ENCODE peak calls at places on chromosomes 16 and 17, in nine cellular contexts. One of them, this sample, is unnamed.

GRCh38 chr17:64625541-64625940 is 36.6 kb downstream of the SMURF2 start:
- DNase-seq in heart left ventricle: no peak
- DNase-seq in spleen: no peak
- DNase-seq in ovary: no peak
- DNase-seq in adrenal gland: no peak
- DNase-seq in body of pancreas: no peak
- DNase-seq in testis: no peak
- DNase-seq in sigmoid colon: no peak
- DNase-seq in thyroid gland: no peak
- DNase-seq in this sample: no peak

GRCh38 chr16:76574651-76575050 is 297.4 kb downstream of the CNTNAP4 start:
- DNase-seq in body of pancreas: no peak
- DNase-seq in ovary: no peak
- DNase-seq in spleen: no peak
- DNase-seq in heart left ventricle: no peak
- DNase-seq in sigmoid colon: no peak
- DNase-seq in thyroid gland: no peak
- DNase-seq in testis: no peak
- DNase-seq in adrenal gland: no peak
- DNase-seq in this sample: no peak

GRCh38 chr16:48609453-48610023 is 442 bp downstream of the N4BP1 start:
- DNase-seq in ovary: no peak
- DNase-seq in thyroid gland: peak; percentile 55
- DNase-seq in body of pancreas: peak; percentile 75
- DNase-seq in testis: peak; percentile 56
- DNase-seq in sigmoid colon: peak; percentile 82
- DNase-seq in adrenal gland: peak; percentile 60
- DNase-seq in spleen: peak; percentile 95
- DNase-seq in heart left ventricle: peak; percentile 83
- DNase-seq in this sample: peak; percentile 58

GRCh38 chr17:35968520-35969054 is 12.7 kb downstream of the CCL16 start:
- DNase-seq in ovary: no peak
- DNase-seq in spleen: no peak
- DNase-seq in body of pancreas: no peak
- DNase-seq in thyroid gland: no peak
- DNase-seq in heart left ventricle: no peak
- DNase-seq in testis: no peak
- DNase-seq in adrenal gland: no peak
- DNase-seq in sigmoid colon: no peak
- DNase-seq in this sample: no peak

GRCh38 chr16:70476272-70477020 is 22.1 kb downstream of the FCSK start:
- DNase-seq in ovary: no peak
- DNase-seq in sigmoid colon: no peak
- DNase-seq in body of pancreas: no peak
- DNase-seq in heart left ventricle: no peak
- DNase-seq in adrenal gland: no peak
- DNase-seq in thyroid gland: no peak
- DNase-seq in spleen: no peak
- DNase-seq in testis: no peak
- DNase-seq in this sample: no peak

GRCh38 chr16:48054881-48055601 is 100.8 kb downstream of the ABCC12 start:
- DNase-seq in testis: peak; percentile 73
- DNase-seq in sigmoid colon: no peak
- DNase-seq in thyroid gland: peak; percentile 65
- DNase-seq in adrenal gland: peak; percentile 70
- DNase-seq in body of pancreas: peak; percentile 57
- DNase-seq in spleen: no peak
- DNase-seq in heart left ventricle: peak; percentile 40
- DNase-seq in ovary: peak; percentile 20
- DNase-seq in this sample: no peak

GRCh38 chr16:74505011-74505410 is 83.7 kb upstream of the CLEC18B start:
- DNase-seq in testis: no peak
- DNase-seq in thyroid gland: no peak
- DNase-seq in spleen: no peak
- DNase-seq in heart left ventricle: no peak
- DNase-seq in ovary: no peak
- DNase-seq in adrenal gland: no peak
- DNase-seq in sigmoid colon: no peak
- DNase-seq in body of pancreas: no peak
- DNase-seq in this sample: no peak

GRCh38 chr17:68006797-68007196 is 10.5 kb upstream of the C17orf58 start:
- DNase-seq in spleen: peak; percentile 22
- DNase-seq in sigmoid colon: no peak
- DNase-seq in testis: peak; percentile 33
- DNase-seq in thyroid gland: no peak
- DNase-seq in ovary: no peak
- DNase-seq in heart left ventricle: peak; percentile 45
- DNase-seq in body of pancreas: no peak
- DNase-seq in adrenal gland: peak; percentile 45
- DNase-seq in this sample: no peak

GRCh38 chr16:88769617-88770458 is 15.2 kb downstream of the PIEZO1 start:
- DNase-seq in heart left ventricle: no peak
- DNase-seq in body of pancreas: peak; percentile 76
- DNase-seq in sigmoid colon: no peak
- DNase-seq in thyroid gland: peak; percentile 87
- DNase-seq in adrenal gland: no peak
- DNase-seq in spleen: no peak
- DNase-seq in ovary: no peak
- DNase-seq in testis: no peak
- DNase-seq in this sample: peak; percentile 76

GRCh38 chr16:21097151-21097550 is 53.5 kb downstream of the DNAH3 start:
- DNase-seq in testis: no peak
- DNase-seq in heart left ventricle: no peak
- DNase-seq in ovary: no peak
- DNase-seq in sigmoid colon: no peak
- DNase-seq in body of pancreas: no peak
- DNase-seq in adrenal gland: no peak
- DNase-seq in spleen: no peak
- DNase-seq in thyroid gland: no peak
- DNase-seq in this sample: no peak

GRCh38 chr16:81866820-81867440 is 87.8 kb downstream of the PLCG2 start:
- DNase-seq in sigmoid colon: no peak
- DNase-seq in thyroid gland: peak; percentile 37
- DNase-seq in heart left ventricle: peak; percentile 72
- DNase-seq in ovary: no peak
- DNase-seq in spleen: peak; percentile 92
- DNase-seq in adrenal gland: peak; percentile 69
- DNase-seq in testis: peak; percentile 37
- DNase-seq in body of pancreas: peak; percentile 30
- DNase-seq in this sample: peak; percentile 70

GRCh38 chr16:67803894-67804293 is 2.5 kb downstream of the RANBP10 start:
- DNase-seq in testis: no peak
- DNase-seq in ovary: no peak
- DNase-seq in heart left ventricle: no peak
- DNase-seq in body of pancreas: no peak
- DNase-seq in adrenal gland: no peak
- DNase-seq in thyroid gland: no peak
- DNase-seq in sigmoid colon: no peak
- DNase-seq in spleen: peak; percentile 80
- DNase-seq in this sample: no peak

GRCh38 chr17:27550974-27551505 is 79.9 kb upstream of the LGALS9 start:
- DNase-seq in thyroid gland: no peak
- DNase-seq in spleen: peak; percentile 27
- DNase-seq in heart left ventricle: no peak
- DNase-seq in body of pancreas: peak; percentile 64
- DNase-seq in ovary: no peak
- DNase-seq in sigmoid colon: no peak
- DNase-seq in testis: no peak
- DNase-seq in adrenal gland: no peak
- DNase-seq in this sample: no peak

GRCh38 chr17:81090361-81091133 is 55.6 kb downstream of the BAIAP2 start:
- DNase-seq in heart left ventricle: peak; percentile 83
- DNase-seq in body of pancreas: no peak
- DNase-seq in spleen: peak; percentile 83
- DNase-seq in sigmoid colon: peak; percentile 85
- DNase-seq in thyroid gland: no peak
- DNase-seq in adrenal gland: peak; percentile 54
- DNase-seq in testis: peak; percentile 39
- DNase-seq in ovary: no peak
- DNase-seq in this sample: peak; percentile 68

GRCh38 chr17:57104461-57105175 is 19.6 kb downstream of the AKAP1 start:
- DNase-seq in spleen: peak; percentile 30
- DNase-seq in thyroid gland: no peak
- DNase-seq in ovary: no peak
- DNase-seq in testis: no peak
- DNase-seq in sigmoid colon: no peak
- DNase-seq in adrenal gland: no peak
- DNase-seq in body of pancreas: no peak
- DNase-seq in heart left ventricle: no peak
- DNase-seq in this sample: no peak

GRCh38 chr17:50892101-50892776 is 26.1 kb upstream of the TOB1 start:
- DNase-seq in thyroid gland: no peak
- DNase-seq in spleen: no peak
- DNase-seq in sigmoid colon: no peak
- DNase-seq in adrenal gland: no peak
- DNase-seq in heart left ventricle: no peak
- DNase-seq in testis: no peak
- DNase-seq in ovary: no peak
- DNase-seq in body of pancreas: no peak
- DNase-seq in this sample: no peak

GRCh38 chr17:73933871-73934270 is 269.6 kb upstream of the RPL38 start:
- DNase-seq in spleen: no peak
- DNase-seq in thyroid gland: no peak
- DNase-seq in heart left ventricle: no peak
- DNase-seq in sigmoid colon: no peak
- DNase-seq in adrenal gland: no peak
- DNase-seq in testis: no peak
- DNase-seq in body of pancreas: no peak
- DNase-seq in ovary: no peak
- DNase-seq in this sample: no peak

GRCh38 chr17:16377804-16378400 is 3.0 kb upstream of the UBB start:
- DNase-seq in body of pancreas: peak; percentile 58
- DNase-seq in adrenal gland: no peak
- DNase-seq in thyroid gland: no peak
- DNase-seq in testis: no peak
- DNase-seq in sigmoid colon: no peak
- DNase-seq in heart left ventricle: no peak
- DNase-seq in ovary: no peak
- DNase-seq in spleen: no peak
- DNase-seq in this sample: no peak
- TF ChIP-seq POLR2A in body of pancreas: peak; percentile 21
- TF ChIP-seq POLR2A in adrenal gland: no peak
- TF ChIP-seq POLR2A in thyroid gland: no peak
- TF ChIP-seq POLR2A in testis: no peak
- TF ChIP-seq POLR2A in sigmoid colon: no peak
- TF ChIP-seq POLR2A in heart left ventricle: no peak
- TF ChIP-seq POLR2A in ovary: no peak
- TF ChIP-seq POLR2A in spleen: no peak
- TF ChIP-seq POLR2A in this sample: no peak

DNA sequence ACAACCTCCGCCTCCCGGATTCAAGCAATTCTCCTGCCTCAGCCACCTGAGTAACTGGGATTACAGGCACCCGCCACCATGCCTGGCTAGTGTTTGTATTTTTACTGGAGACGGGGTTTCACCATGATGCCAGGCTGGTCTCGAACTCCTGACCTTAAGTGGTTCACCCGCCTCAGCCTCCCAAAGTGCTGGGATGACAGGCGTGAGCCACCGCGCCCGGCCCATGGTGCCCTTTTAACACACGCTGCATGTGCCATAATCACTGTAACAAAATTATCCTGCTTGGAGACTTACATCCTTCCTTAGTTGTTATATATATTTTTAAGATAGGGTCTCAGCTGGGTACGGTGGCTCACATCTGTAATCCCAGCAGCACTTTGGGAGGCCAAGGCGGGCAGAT is 5.4 kb downstream of the CD7 start:
- DNase-seq in sigmoid colon: no peak
- DNase-seq in heart left ventricle: no peak
- DNase-seq in adrenal gland: no peak
- DNase-seq in spleen: no peak
- DNase-seq in testis: no peak
- DNase-seq in ovary: no peak
- DNase-seq in body of pancreas: no peak
- DNase-seq in thyroid gland: no peak
- DNase-seq in this sample: no peak
- H3K27me3 ChIP-seq in sigmoid colon: peaks cover 60% of the 10 kb centered on the region
- H3K27me3 ChIP-seq in heart left ventricle: peaks cover 14% of the 10 kb centered on the region
- H3K27me3 ChIP-seq in adrenal gland: peaks cover 5% of the 10 kb centered on the region
- H3K27me3 ChIP-seq in spleen: no peaks in the 10 kb centered on the region
- H3K27me3 ChIP-seq in testis: no peaks in the 10 kb centered on the region
- H3K27me3 ChIP-seq in ovary: no peaks in the 10 kb centered on the region
- H3K27me3 ChIP-seq in body of pancreas: no peaks in the 10 kb centered on the region
- H3K27me3 ChIP-seq in thyroid gland: no peaks in the 10 kb centered on the region
- H3K27me3 ChIP-seq in this sample: no peaks in the 10 kb centered on the region

DNA sequence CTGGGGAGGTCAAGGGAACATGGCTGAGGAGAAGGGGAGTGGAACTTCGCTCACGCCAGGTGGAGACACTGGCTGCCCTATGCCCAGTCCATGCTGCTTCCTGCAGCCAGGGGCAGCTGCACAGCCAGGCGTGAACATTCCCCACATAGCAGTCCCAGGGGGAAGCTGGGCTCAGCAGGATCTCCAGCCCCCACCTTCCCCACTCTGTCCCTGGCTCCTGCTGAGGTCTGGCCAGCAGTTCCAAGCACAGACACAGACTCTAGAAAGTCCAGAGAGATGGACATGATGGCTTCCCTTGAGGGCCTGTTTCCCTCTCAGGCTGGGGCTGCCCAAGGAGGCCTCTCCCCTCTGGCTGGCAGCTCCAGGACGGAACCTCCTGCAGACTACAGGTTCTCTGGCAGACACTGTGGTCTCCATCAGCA is 9.3 kb downstream of the JUP start:
- DNase-seq in adrenal gland: no peak
- DNase-seq in thyroid gland: peak; percentile 91
- DNase-seq in sigmoid colon: peak; percentile 72
- DNase-seq in ovary: peak; percentile 39
- DNase-seq in heart left ventricle: peak; percentile 90
- DNase-seq in body of pancreas: peak; percentile 55
- DNase-seq in testis: peak; percentile 48
- DNase-seq in spleen: no peak
- DNase-seq in this sample: no peak
- TF ChIP-seq CTCF in adrenal gland: no peak
- TF ChIP-seq CTCF in thyroid gland: peak; percentile 93
- TF ChIP-seq CTCF in sigmoid colon: peak; percentile 20
- TF ChIP-seq CTCF in ovary: no peak
- TF ChIP-seq CTCF in heart left ventricle: peak; percentile 73
- TF ChIP-seq CTCF in body of pancreas: peak; percentile 11
- TF ChIP-seq CTCF in testis: peak; percentile 15
- TF ChIP-seq CTCF in spleen: peak; percentile 18
- TF ChIP-seq CTCF in this sample: no peak

DNA sequence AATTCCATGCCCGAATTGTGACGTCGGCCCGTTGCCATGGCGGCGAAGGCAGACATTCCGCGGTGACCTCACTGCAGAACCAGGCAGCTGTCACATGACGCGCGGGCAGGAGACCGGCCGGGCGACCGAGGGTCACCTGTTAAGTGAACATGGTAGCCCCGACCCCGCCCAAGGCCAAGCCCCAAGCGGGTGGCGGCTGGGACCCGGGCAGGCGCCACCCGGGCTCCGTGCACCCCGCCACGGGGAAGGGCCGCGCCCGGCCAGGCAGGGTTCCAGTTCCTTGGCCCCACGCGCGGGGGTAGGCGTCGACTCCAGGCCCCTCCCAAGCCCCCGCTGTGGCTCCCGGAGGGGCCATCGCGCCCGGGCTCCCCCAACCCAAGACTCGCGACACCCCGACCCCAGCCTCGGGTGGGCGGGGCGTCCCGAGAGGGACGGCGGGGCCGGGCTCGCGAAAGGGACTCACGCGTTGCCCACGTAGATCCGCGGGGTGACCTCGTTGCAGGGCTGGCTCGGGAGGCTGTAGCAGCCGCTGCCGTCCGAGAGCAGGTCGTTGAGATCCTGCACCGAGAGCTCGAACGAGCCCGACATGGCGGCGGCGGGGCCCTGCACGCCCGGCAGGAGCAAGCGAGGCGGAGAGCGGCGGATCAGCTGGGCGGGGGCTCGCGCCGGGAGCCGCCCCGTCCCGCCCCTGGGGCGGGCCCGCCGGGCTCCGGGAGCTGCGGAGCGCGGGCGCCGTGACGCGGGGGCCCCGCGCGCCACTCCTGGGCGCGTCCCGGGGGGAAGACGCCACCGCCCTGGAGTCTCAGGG is at the start of gene DUSP3:
- DNase-seq in testis: peak; percentile 97
- DNase-seq in sigmoid colon: peak; percentile 98
- DNase-seq in ovary: peak; percentile 94
- DNase-seq in spleen: peak; percentile 95
- DNase-seq in thyroid gland: peak; percentile 98
- DNase-seq in body of pancreas: peak; percentile 98
- DNase-seq in adrenal gland: peak; percentile 99
- DNase-seq in heart left ventricle: peak; percentile 97
- DNase-seq in this sample: peak; percentile 96
- TF ChIP-seq POLR2A in testis: peak; percentile 18
- TF ChIP-seq POLR2A in sigmoid colon: peak; percentile 54
- TF ChIP-seq POLR2A in ovary: peak; percentile 79
- TF ChIP-seq POLR2A in spleen: peak; percentile 72
- TF ChIP-seq POLR2A in thyroid gland: peak; percentile 96
- TF ChIP-seq POLR2A in body of pancreas: peak; percentile 96
- TF ChIP-seq POLR2A in adrenal gland: peak; percentile 95
- TF ChIP-seq POLR2A in heart left ventricle: peak; percentile 74
- TF ChIP-seq POLR2A in this sample: peak; percentile 70